ENCODE peak calls at places on chromosomes 2 and 18, in eight cellular contexts. P is suprapubic skin, J is GM06990, C is cardiac fibroblast, Y is DND-41, L is NB4, F is brain microvascular endothelial cell, H is tibial artery. B is an unnamed sample.

GRCh38 chr2:68193144-68193543 is 35.5 kb downstream of the PNO1 start:
- DNase-seq in C (peak), J (no peak), L (peak), F (peak), Y (no peak), H (no peak), P (no peak), B (no peak)

GRCh38 chr2:237590272-237591020 is at the start of gene RAB17:
- DNase-seq in Y (no peak), H (no peak), C (peak), P (no peak), L (no peak), F (no peak), J (no peak), B (no peak)

GRCh38 chr18:28120811-28121210 is 56.1 kb downstream of the CDH2 start:
- DNase-seq in H (no peak), Y (no peak), C (no peak), F (no peak), J (no peak), L (no peak), P (no peak), B (no peak)

GRCh38 chr18:50461251-50461650 is 86.4 kb downstream of the SKA1 start:
- DNase-seq in P (no peak), F (no peak), J (no peak), Y (no peak), L (no peak), C (no peak), H (no peak), B (no peak)

GRCh38 chr18:37574113-37574512 is 8.5 kb upstream of the CELF4 start:
- DNase-seq in C (peak), J (no peak), H (no peak), L (no peak), Y (no peak), P (peak), F (no peak), B (peak)

GRCh38 chr2:236743623-236744280 is 174.1 kb downstream of the ACKR3 start:
- DNase-seq in Y (no peak), F (peak), J (no peak), C (peak), H (no peak), L (no peak), P (no peak), B (no peak)

GRCh38 chr18:11307716-11308115 is 158.3 kb upstream of the PIEZO2 start:
- DNase-seq in L (no peak), F (no peak), C (no peak), Y (no peak), J (no peak), H (no peak), P (no peak), B (no peak)

GRCh38 chr2:73938761-73939352 is 12.2 kb downstream of the DGUOK start:
- DNase-seq in Y (no peak), P (no peak), H (no peak), L (no peak), J (no peak), C (peak), F (peak), B (no peak)

GRCh38 chr2:190827720-190828119 is 52.9 kb upstream of the GLS start:
- DNase-seq in P (no peak), C (no peak), H (no peak), Y (no peak), L (no peak), J (no peak), F (no peak), B (no peak)

GRCh38 chr18:76822510-76823165 is at the start of gene ZNF236:
- DNase-seq in Y (peak), L (peak), P (peak), H (peak), C (peak), J (peak), F (no peak), B (peak)

GRCh38 chr18:76824754-76825153 is 2.4 kb downstream of the ZNF236 start:
- DNase-seq in P (no peak), J (no peak), L (no peak), C (no peak), F (no peak), H (no peak), Y (no peak), B (no peak)

GRCh38 chr18:76824136-76824676 is 1.8 kb downstream of the ZNF236 start:
- DNase-seq in H (no peak), Y (no peak), F (no peak), C (no peak), J (no peak), L (no peak), P (no peak), B (no peak)

GRCh38 chr18:76823166-76823539 is 796 bp downstream of the ZNF236 start:
- DNase-seq in J (no peak), L (no peak), C (no peak), P (no peak), F (no peak), H (no peak), Y (peak), B (no peak)

DNA sequence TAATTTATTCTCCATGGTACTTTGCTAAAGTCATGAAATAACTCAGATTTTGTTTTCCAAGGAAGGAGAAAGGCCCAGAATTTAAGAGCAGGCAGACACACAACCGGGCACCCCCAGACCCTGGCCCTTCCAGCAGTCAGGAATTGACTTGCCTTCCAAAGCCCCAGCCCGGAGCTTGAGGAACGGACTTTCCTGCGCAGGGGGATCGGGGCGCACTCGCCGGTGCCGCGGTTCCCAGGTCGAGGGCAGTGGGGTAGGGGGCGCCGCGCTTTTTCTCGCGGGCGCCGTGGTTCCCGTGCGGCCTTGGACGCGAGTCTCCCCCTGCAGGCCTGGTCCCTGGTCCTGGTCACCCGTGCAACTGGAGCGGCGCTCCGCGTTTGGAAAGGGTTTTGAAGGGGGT is 1.2 kb downstream of the ZNF236 start:
- DNase-seq in J (peak), L (peak), F (no peak), C (peak), Y (no peak), P (no peak), H (no peak), B (no peak)
- TF ChIP-seq CTCF in J (peak), L (peak), F (peak), C (no peak), Y (peak), P (no peak), H (no peak), B (peak)

GRCh38 chr2:188294547-188294946 is 2.9 kb downstream of the GULP1 start:
- DNase-seq in F (no peak), P (no peak), Y (no peak), L (no peak), C (no peak), J (no peak), H (no peak), B (no peak)
- H3K4me3 ChIP-seq in F (peak), P (no peak), Y (no peak), L (no peak), C (no peak), J (no peak), H (peak), B (peak)

GRCh38 chr2:28824870-28825269 is 14.2 kb downstream of the SPDYA start:
- DNase-seq in C (no peak), H (no peak), P (no peak), F (no peak), J (no peak), Y (no peak), L (no peak), B (no peak)

GRCh38 chr2:28824207-28824606 is 13.6 kb downstream of the SPDYA start:
- DNase-seq in H (no peak), C (no peak), P (no peak), L (no peak), Y (no peak), F (no peak), J (no peak), B (no peak)

GRCh38 chr2:28818053-28818452 is 7.4 kb downstream of the SPDYA start:
- DNase-seq in F (no peak), L (no peak), P (no peak), H (no peak), J (no peak), C (no peak), Y (no peak), B (no peak)

GRCh38 chr2:28822036-28822435 is 11.4 kb downstream of the SPDYA start:
- DNase-seq in H (no peak), L (no peak), P (no peak), F (no peak), C (no peak), J (no peak), Y (no peak), B (no peak)

DNA sequence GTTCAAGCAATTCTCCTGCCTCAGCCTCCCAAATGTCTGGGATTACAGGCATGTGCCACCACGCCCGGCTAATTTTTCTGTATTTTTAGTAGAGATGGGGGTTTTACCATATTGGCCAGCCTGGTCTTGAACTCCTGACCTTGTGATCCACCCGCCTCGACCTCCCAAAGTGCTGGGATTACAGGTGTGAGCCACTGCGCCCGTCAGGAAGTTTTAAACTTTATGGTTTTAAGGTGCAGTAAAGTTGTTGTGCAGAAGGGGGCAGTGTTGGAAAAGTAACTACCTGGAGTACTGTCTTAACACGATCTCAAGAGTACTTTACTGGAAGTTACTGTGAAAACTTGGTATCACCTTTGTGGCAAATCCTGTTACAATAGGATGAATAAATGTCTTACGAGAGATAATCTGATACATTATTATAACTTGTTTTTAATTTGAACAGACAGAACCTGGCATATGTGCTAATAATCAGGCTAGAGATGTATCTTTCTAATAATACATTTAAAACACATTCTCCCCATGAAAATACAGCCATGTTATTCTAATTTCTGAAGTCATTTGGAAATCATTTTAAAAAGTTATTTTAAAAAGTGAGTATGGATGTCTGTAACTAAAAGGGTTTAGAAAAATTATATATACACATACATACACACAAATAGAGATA is 10.8 kb downstream of the SPDYA start:
- DNase-seq in H (no peak), Y (peak), C (peak), L (peak), P (no peak), F (peak), J (peak), B (no peak)
- TF ChIP-seq CTCF in H (peak), Y (peak), C (peak), L (peak), P (peak), F (peak), J (peak), B (peak)

GRCh38 chr2:72863046-72863445 is 24.2 kb upstream of the SPR start:
- DNase-seq in F (no peak), H (no peak), P (no peak), J (no peak), C (no peak), L (no peak), Y (no peak), B (no peak)
- H3K4me3 ChIP-seq in F (no peak), H (no peak), P (peak), J (no peak), C (peak), L (no peak), Y (no peak), B (peak)

B was measured in retinal pigment epithelial cell.